ENCODE peak calls at places on chromosome 7, in seven cellular contexts. A is glutamatergic neuron, I is T-helper 9 cell, R is NCI-H460, L is T-cell, B is AG04450, V is PC-9. U is an unnamed sample.
A peak's percentile ranks its signal among the peaks of the same experiment; 100 is the strongest.

GRCh38 chr7:114922652-114923402 is 933 bp downstream of the MDFIC start:
- DNase-seq in A (peak; percentile 26), I (peak; percentile 40), R (peak; percentile 49), L (peak; percentile 39), B (no peak), V (peak; percentile 59), U (no peak)

GRCh38 chr7:74028321-74028812 is 394 bp downstream of the ELN start:
- DNase-seq in A (no peak), I (no peak), R (no peak), L (no peak), B (no peak), V (no peak), U (no peak)

GRCh38 chr7:83162402-83163256 is at the start of gene PCLO:
- DNase-seq in A (peak; percentile 90), I (peak; percentile 6), R (peak; percentile 62), L (peak; percentile 10), B (no peak), V (peak; percentile 87), U (peak; percentile 38)

GRCh38 chr7:105388373-105389089 is at the start of gene SRPK2:
- DNase-seq in A (peak; percentile 87), I (peak; percentile 64), R (peak; percentile 60), L (peak; percentile 70), B (no peak), V (peak; percentile 36), U (peak; percentile 59)

GRCh38 chr7:18087687-18088078 is 60.0 kb upstream of the PRPS1L1 start:
- DNase-seq in A (peak; percentile 33), I (no peak), R (no peak), L (no peak), B (no peak), V (no peak), U (no peak)

GRCh38 chr7:135434047-135434446 is 75.9 kb downstream of the CNOT4 start:
- DNase-seq in A (no peak), I (no peak), R (no peak), L (no peak), B (no peak), V (no peak), U (no peak)

GRCh38 chr7:636396-636795 is 90.1 kb upstream of the DNAAF5 start:
- DNase-seq in A (peak; percentile 48), I (peak; percentile 39), R (peak; percentile 54), L (peak; percentile 42), B (no peak), V (no peak), U (no peak)

GRCh38 chr7:47228386-47229014 is 353.4 kb downstream of the TNS3 start:
- DNase-seq in A (no peak), I (no peak), R (peak; percentile 11), L (no peak), B (no peak), V (no peak), U (no peak)

GRCh38 chr7:149220534-149220933 is 18.9 kb upstream of the ZNF212 start:
- DNase-seq in A (no peak), I (no peak), R (no peak), L (no peak), B (no peak), V (no peak), U (no peak)

GRCh38 chr7:114243019-114243507 is 171.6 kb upstream of the FOXP2 start:
- DNase-seq in A (no peak), I (no peak), R (no peak), L (no peak), B (no peak), V (peak; percentile 58), U (no peak)

GRCh38 chr7:122257056-122257455 is 47.5 kb downstream of the FEZF1 start:
- DNase-seq in A (no peak), I (no peak), R (no peak), L (no peak), B (no peak), V (no peak), U (no peak)

GRCh38 chr7:131879424-131879823 is 323.0 kb upstream of the PODXL start:
- DNase-seq in A (no peak), I (no peak), R (no peak), L (no peak), B (no peak), V (no peak), U (no peak)

U was measured in activated CD4-positive, alpha-beta T cell treated with anti-CD3 and anti-CD28 coated beads for 24 hours.